ENCODE peak calls at places on chromosomes 3 and 15, in seven cellular contexts. I is nephron progenitor cell; Z is AG04449; O is HTR-8/SVneo; P is effector CD4-positive, alpha-beta T cell; L is hypothalamus; V is RCC 7860. K is an unnamed sample.

GRCh38 chr3:172289583-172289982 is 158.7 kb downstream of the GHSR start:
- DNase-seq in V (no peak), L (no peak), I (no peak), O (no peak), P (no peak), Z (no peak), K (no peak)

GRCh38 chr3:100401674-100402036 is 316 bp downstream of the LNP1 start:
- DNase-seq in I (peak; percentile 37), O (peak; percentile 22), P (peak; percentile 49), Z (no peak), L (peak; percentile 6), V (no peak), K (peak; percentile 62)

GRCh38 chr3:4829031-4829394 is 150.2 kb upstream of the BHLHE40 start:
- DNase-seq in Z (no peak), O (no peak), P (no peak), L (no peak), V (peak; percentile 62), I (no peak), K (no peak)

GRCh38 chr15:36370735-36371115 is 208.7 kb upstream of the CDIN1 start:
- DNase-seq in Z (peak; percentile 70), L (no peak), O (no peak), V (peak; percentile 59), I (no peak), P (no peak), K (peak; percentile 74)

GRCh38 chr3:79467721-79468120 is 300.1 kb downstream of the ROBO1 start:
- DNase-seq in Z (no peak), V (no peak), L (no peak), P (no peak), I (no peak), O (peak; percentile 8), K (peak; percentile 42)

GRCh38 chr3:107660316-107660976 is 137.7 kb downstream of the BBX start:
- DNase-seq in V (peak; percentile 29), P (no peak), L (no peak), O (no peak), Z (peak; percentile 53), I (no peak), K (peak; percentile 26)

GRCh38 chr3:123069021-123069381 is 2.2 kb downstream of the PDIA5 start:
- DNase-seq in I (no peak), V (no peak), Z (no peak), L (no peak), P (no peak), O (no peak), K (no peak)

GRCh38 chr15:48463366-48463880 is 132.2 kb downstream of the DUT start:
- DNase-seq in I (no peak), P (no peak), L (no peak), V (no peak), O (no peak), Z (no peak), K (no peak)

GRCh38 chr15:32704343-32705076 is 13.3 kb upstream of the GREM1 start:
- DNase-seq in I (no peak), Z (no peak), O (peak; percentile 20), L (no peak), V (no peak), P (no peak), K (no peak)

GRCh38 chr3:14822875-14823807 is 4.4 kb downstream of the FGD5 start:
- DNase-seq in V (no peak), P (no peak), L (no peak), Z (no peak), O (no peak), I (no peak), K (no peak)

GRCh38 chr3:123789760-123790159 is 94.4 kb downstream of the MYLK start:
- DNase-seq in L (no peak), P (no peak), I (no peak), O (peak; percentile 45), V (no peak), Z (peak; percentile 80), K (no peak)

GRCh38 chr3:43171770-43172169 is 65.9 kb upstream of the POMGNT2 start:
- DNase-seq in P (no peak), L (no peak), I (no peak), Z (no peak), O (no peak), V (no peak), K (no peak)

GRCh38 chr15:38809621-38810020 is 245.0 kb upstream of the RASGRP1 start:
- DNase-seq in O (no peak), P (no peak), I (no peak), Z (no peak), V (no peak), L (no peak), K (no peak)

GRCh38 chr3:71956716-71957115 is 171.8 kb upstream of the PROK2 start:
- DNase-seq in L (no peak), Z (no peak), O (no peak), I (no peak), P (no peak), V (no peak), K (no peak)

GRCh38 chr3:65995030-65995429 is 43.7 kb downstream of the MAGI1 start:
- DNase-seq in Z (no peak), P (no peak), L (no peak), V (no peak), O (no peak), I (no peak), K (no peak)

GRCh38 chr3:10518506-10519150 is 13.2 kb upstream of the ATP2B2 start:
- DNase-seq in Z (peak; percentile 4), V (peak; percentile 66), L (no peak), I (no peak), P (no peak), O (peak; percentile 45), K (no peak)

GRCh38 chr15:48928877-48929538 is 34.7 kb downstream of the SHC4 start:
- DNase-seq in I (no peak), Z (no peak), L (no peak), V (peak; percentile 22), O (no peak), P (no peak), K (no peak)

GRCh38 chr15:100966997-100967396 is 47.8 kb downstream of the LRRK1 start:
- DNase-seq in V (peak; percentile 66), Z (no peak), I (no peak), P (no peak), L (no peak), O (no peak), K (no peak)

GRCh38 chr15:74429784-74430141 is 4.0 kb downstream of the SEMA7A start:
- DNase-seq in L (no peak), Z (no peak), I (no peak), V (no peak), O (no peak), P (no peak), K (no peak)

GRCh38 chr3:105970283-105970682 is 101.5 kb upstream of the CBLB start:
- DNase-seq in O (no peak), Z (peak; percentile 51), P (no peak), I (no peak), V (no peak), L (no peak), K (no peak)

GRCh38 chr3:182405752-182406151 is 387.6 kb upstream of the ATP11B start:
- DNase-seq in L (no peak), V (no peak), O (no peak), Z (no peak), P (no peak), I (no peak), K (no peak)

GRCh38 chr15:69958494-69959134 is 139.1 kb downstream of the TLE3 start:
- DNase-seq in O (no peak), Z (no peak), L (no peak), I (no peak), V (no peak), P (no peak), K (no peak)

GRCh38 chr3:197520311-197521276 is 35.2 kb downstream of the BDH1 start:
- DNase-seq in Z (no peak), V (peak; percentile 99), P (no peak), L (no peak), O (no peak), I (peak; percentile 39), K (peak; percentile 93)

GRCh38 chr3:15120986-15121385 is 22.0 kb upstream of the RBSN start:
- DNase-seq in P (no peak), O (no peak), L (no peak), I (no peak), V (no peak), Z (no peak), K (no peak)

GRCh38 chr3:42387802-42388651 is 22.4 kb downstream of the LYZL4 start:
- DNase-seq in V (no peak), O (peak; percentile 9), Z (no peak), P (no peak), I (no peak), L (no peak), K (no peak)

GRCh38 chr15:58269455-58270414 is 131.6 kb downstream of the AQP9 start:
- DNase-seq in P (no peak), I (peak; percentile 40), O (peak; percentile 56), L (no peak), Z (no peak), V (peak; percentile 64), K (peak; percentile 83)

GRCh38 chr15:71385469-71385868 is 270.2 kb downstream of the THSD4 start:
- DNase-seq in P (no peak), V (no peak), L (no peak), I (no peak), Z (no peak), O (no peak), K (no peak)

GRCh38 chr3:149369991-149370866 is 7.2 kb downstream of the TM4SF1 start:
- DNase-seq in I (no peak), L (no peak), O (no peak), Z (no peak), P (no peak), V (no peak), K (no peak)